ENCODE peak calls at places on chromosome 5, in six cellular contexts. S is brain microvascular endothelial cell, Z is upper lobe of right lung, Y is breast epithelium, M is GM23248, G is AG04450. L is an unnamed sample.

GRCh38 chr5:171615201-171616001 is 170.2 kb upstream of the SMIM23 start:
- DNase-seq in S (no peak), Z (peak; percentile 81), Y (no peak), M (peak; percentile 28), G (no peak), L (peak; percentile 79)

GRCh38 chr5:173298213-173298933 is 29.8 kb downstream of the STC2 start:
- DNase-seq in S (no peak), Z (no peak), Y (no peak), M (no peak), G (no peak), L (no peak)

GRCh38 chr5:134088994-134089560 is 25.4 kb upstream of the TCF7 start:
- DNase-seq in S (no peak), Z (no peak), Y (no peak), M (no peak), G (no peak), L (no peak)

GRCh38 chr5:415928-416635 is 26.9 kb upstream of the EXOC3 start:
- DNase-seq in S (no peak), Z (peak; percentile 66), Y (no peak), M (no peak), G (no peak), L (no peak)

GRCh38 chr5:75306746-75307145 is 30.3 kb upstream of the HMGCR start:
- DNase-seq in S (no peak), Z (no peak), Y (no peak), M (no peak), G (no peak), L (no peak)

GRCh38 chr5:81353189-81353588 is 40.7 kb downstream of the ACOT12 start:
- DNase-seq in S (no peak), Z (no peak), Y (no peak), M (no peak), G (no peak), L (no peak)

GRCh38 chr5:8861764-8862163 is 684.1 kb downstream of the SEMA5A start:
- DNase-seq in S (no peak), Z (no peak), Y (no peak), M (no peak), G (no peak), L (no peak)

GRCh38 chr5:58450018-58450417 is 9.9 kb downstream of the PLK2 start:
- DNase-seq in S (no peak), Z (no peak), Y (no peak), M (peak; percentile 41), G (no peak), L (no peak)

GRCh38 chr5:175464414-175465233 is 13.7 kb upstream of the SFXN1 start:
- DNase-seq in S (peak; percentile 25), Z (no peak), Y (no peak), M (peak; percentile 59), G (no peak), L (peak; percentile 65)

GRCh38 chr5:30539004-30539634 is 654.4 kb upstream of the CDH6 start:
- DNase-seq in S (peak; percentile 86), Z (peak; percentile 87), Y (no peak), M (no peak), G (peak; percentile 2), L (no peak)

GRCh38 chr5:122180146-122180712 is 50.9 kb downstream of the ZNF474 start:
- DNase-seq in S (no peak), Z (no peak), Y (no peak), M (no peak), G (no peak), L (no peak)
- H3K27ac ChIP-seq in S (peak overlapping the region; percentile 93), Z (no peak overlapping the region), Y (no peak overlapping the region), M (peak overlapping the region; percentile 96), G (peak overlapping the region; percentile 81), L (no peak overlapping the region)

DNA sequence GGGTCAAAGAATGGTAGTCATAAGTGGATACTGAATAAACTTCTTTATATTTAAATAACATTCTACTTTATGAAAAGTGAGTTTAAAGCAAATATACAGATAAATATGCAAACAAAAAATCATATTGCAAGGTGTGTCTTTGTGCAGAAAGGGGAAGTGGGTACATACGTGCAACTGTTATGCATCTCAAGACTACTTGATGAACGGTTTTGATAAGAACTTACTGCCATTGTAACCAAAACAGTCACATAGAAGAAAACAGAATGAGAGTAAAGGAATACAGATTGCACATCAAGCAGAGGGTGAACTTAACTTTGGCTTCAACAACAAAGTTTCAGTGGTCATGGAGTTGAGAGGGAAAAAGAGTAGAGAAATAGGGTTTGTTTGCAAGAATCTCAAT is 9.9 kb downstream of the CAMK4 start:
- DNase-seq in S (no peak), Z (no peak), Y (no peak), M (no peak), G (no peak), L (no peak)
- H3K4me3 ChIP-seq in S (no peak overlapping the region), Z (no peak overlapping the region), Y (no peak overlapping the region), M (no peak overlapping the region), G (no peak overlapping the region), L (no peak overlapping the region)

GRCh38 chr5:154674029-154674428 is 81.1 kb upstream of the LARP1 start:
- DNase-seq in S (no peak), Z (no peak), Y (no peak), M (no peak), G (no peak), L (no peak)

GRCh38 chr5:154676508-154676907 is 78.7 kb upstream of the LARP1 start:
- DNase-seq in S (no peak), Z (no peak), Y (no peak), M (no peak), G (no peak), L (no peak)

GRCh38 chr5:154679501-154679900 is 75.7 kb upstream of the LARP1 start:
- DNase-seq in S (no peak), Z (no peak), Y (no peak), M (no peak), G (no peak), L (no peak)

GRCh38 chr5:154673506-154673905 is 81.7 kb upstream of the LARP1 start:
- DNase-seq in S (no peak), Z (no peak), Y (no peak), M (no peak), G (no peak), L (no peak)

DNA sequence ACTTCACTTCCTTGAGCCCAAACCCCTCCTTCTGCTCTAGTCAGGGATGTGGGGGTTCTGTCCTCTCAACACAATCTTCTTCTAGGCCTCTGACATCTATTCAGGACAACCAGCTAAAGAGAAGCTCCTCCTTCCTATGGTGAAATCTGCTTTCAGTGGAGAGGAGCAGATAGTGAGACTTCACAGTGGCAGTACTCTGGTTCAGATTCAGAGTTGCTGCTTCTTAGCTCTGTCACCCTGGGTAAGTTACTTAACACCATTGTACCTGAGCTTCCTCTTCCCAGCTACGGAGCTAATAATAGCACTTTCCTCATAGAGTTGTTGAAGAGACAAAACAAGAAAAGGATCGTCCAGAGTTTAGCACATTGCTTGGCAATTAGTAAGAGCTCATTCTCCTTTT is 77.3 kb upstream of the LARP1 start:
- DNase-seq in S (no peak), Z (no peak), Y (no peak), M (peak; percentile 19), G (no peak), L (peak; percentile 48)
- H3K27ac ChIP-seq in S (no peak overlapping the region), Z (no peak overlapping the region), Y (peak overlapping the region; percentile 76), M (no peak overlapping the region), G (no peak overlapping the region), L (peak overlapping the region; percentile 88)

GRCh38 chr5:78622302-78622971 is 26.1 kb downstream of the LHFPL2 start:
- DNase-seq in S (no peak), Z (no peak), Y (no peak), M (no peak), G (no peak), L (no peak)

GRCh38 chr5:78627175-78627574 is 21.4 kb downstream of the LHFPL2 start:
- DNase-seq in S (no peak), Z (no peak), Y (no peak), M (peak; percentile 56), G (no peak), L (no peak)

GRCh38 chr5:78626009-78626571 is 22.5 kb downstream of the LHFPL2 start:
- DNase-seq in S (no peak), Z (no peak), Y (no peak), M (no peak), G (no peak), L (peak; percentile 37)

GRCh38 chr5:78624011-78624541 is 24.5 kb downstream of the LHFPL2 start:
- DNase-seq in S (no peak), Z (no peak), Y (no peak), M (no peak), G (no peak), L (peak; percentile 58)

GRCh38 chr5:78624992-78625391 is 23.6 kb downstream of the LHFPL2 start:
- DNase-seq in S (no peak), Z (no peak), Y (no peak), M (no peak), G (no peak), L (no peak)
- H3K4me3 ChIP-seq in S (no peak overlapping the region), Z (no peak overlapping the region), Y (no peak overlapping the region), M (no peak overlapping the region), G (no peak overlapping the region), L (no peak overlapping the region)

DNA sequence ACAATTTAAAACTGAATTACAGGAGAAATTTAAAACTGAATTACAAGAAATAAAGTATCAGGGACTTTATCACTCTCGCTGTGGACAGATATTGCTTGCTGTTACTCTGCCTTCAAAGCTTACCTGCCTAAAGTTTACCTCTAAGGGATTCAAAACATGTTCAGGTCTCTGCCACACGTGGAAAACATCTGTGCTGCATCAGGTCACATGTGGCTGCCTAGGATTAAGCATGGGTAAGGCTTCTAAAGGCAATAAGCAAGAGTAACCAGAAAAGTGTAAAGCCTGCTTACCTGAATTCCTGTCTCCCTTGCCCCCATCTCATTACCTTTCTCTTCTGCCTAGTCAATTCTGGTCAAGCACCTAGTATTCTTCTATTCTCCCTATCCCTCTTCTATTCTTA is 18.9 kb downstream of the MINAR2 start:
- DNase-seq in S (no peak), Z (no peak), Y (no peak), M (no peak), G (no peak), L (no peak)
- H3K27ac ChIP-seq in S (no peak overlapping the region), Z (no peak overlapping the region), Y (no peak overlapping the region), M (no peak overlapping the region), G (no peak overlapping the region), L (no peak overlapping the region)